ENCODE peak calls at places on chromosomes 3 and 15, in nine cellular contexts. R is astrocyte of the hippocampus; A is GM19239; D is fibroblast of lung; Q is central memory CD8-positive, alpha-beta T cell; B is activated CD4-positive, alpha-beta T cell treated with anti-CD3 and anti-CD28 coated beads for 24 hours; M is NCI-H774; J is IMR-90; P is kidney glomerular epithelial cell. K is an unnamed sample.

GRCh38 chr3:87673132-87673531 is 385.7 kb downstream of the CGGBP1 start:
- DNase-seq in B (no peak), Q (no peak), M (no peak), J (no peak), R (no peak), P (no peak), A (no peak), D (no peak), K (no peak)

GRCh38 chr15:73593278-73594074 is 39.7 kb downstream of the NPTN start:
- DNase-seq in J (peak), M (no peak), P (no peak), R (peak), B (no peak), D (peak), A (no peak), Q (no peak), K (no peak)

GRCh38 chr15:90902996-90903732 is at the start of gene MAN2A2:
- DNase-seq in D (peak), J (peak), B (peak), A (peak), R (peak), P (peak), M (peak), Q (peak), K (peak)

GRCh38 chr3:175246766-175247165 is 387.6 kb downstream of the NAALADL2 start:
- DNase-seq in M (no peak), D (no peak), B (no peak), J (peak), A (no peak), P (no peak), Q (no peak), R (no peak), K (no peak)

GRCh38 chr15:100863406-100864198 is 16.0 kb upstream of the ALDH1A3 start:
- DNase-seq in R (peak), A (no peak), B (no peak), M (no peak), P (no peak), J (peak), Q (no peak), D (peak), K (no peak)

GRCh38 chr3:45343947-45344346 is 44.4 kb upstream of the LARS2 start:
- DNase-seq in J (peak), P (no peak), Q (no peak), A (peak), B (no peak), M (no peak), D (peak), R (no peak), K (no peak)

GRCh38 chr15:35293353-35294130 is 208.4 kb upstream of the NANOGP8 start:
- DNase-seq in R (peak), B (no peak), J (peak), P (peak), A (no peak), Q (no peak), M (no peak), D (peak), K (no peak)

GRCh38 chr15:101709466-101709865 is 14.8 kb downstream of the TARS3 start:
- DNase-seq in J (no peak), P (no peak), Q (no peak), B (no peak), R (no peak), D (no peak), A (no peak), M (no peak), K (no peak)

GRCh38 chr3:39808467-39809180 is 785 bp upstream of the MYRIP start:
- DNase-seq in Q (no peak), R (peak), J (no peak), B (no peak), D (no peak), P (no peak), A (no peak), M (no peak), K (peak)

GRCh38 chr3:111072016-111072891 is 638 bp downstream of the NECTIN3 start:
- DNase-seq in M (no peak), R (peak), B (no peak), P (no peak), A (no peak), J (peak), Q (no peak), D (peak), K (peak)

GRCh38 chr15:64642875-64643274 is 132.5 kb downstream of the RBPMS2 start:
- DNase-seq in D (no peak), P (no peak), J (no peak), A (no peak), B (no peak), R (no peak), Q (no peak), M (no peak), K (no peak)

GRCh38 chr3:49415931-49416601 is 3.8 kb downstream of the TCTA start:
- DNase-seq in A (peak), P (no peak), Q (peak), J (no peak), B (no peak), D (no peak), M (no peak), R (no peak), K (no peak)

GRCh38 chr15:52295421-52295991 is at the start of gene MYO5C:
- DNase-seq in J (no peak), A (no peak), B (no peak), P (peak), Q (no peak), M (peak), R (peak), D (no peak), K (peak)

GRCh38 chr3:132268956-132269355 is 48.3 kb upstream of the ACP3 start:
- DNase-seq in B (no peak), J (peak), M (no peak), D (peak), R (peak), Q (no peak), A (no peak), P (peak), K (no peak)

GRCh38 chr3:14200276-14200675 is 21.7 kb downstream of the LSM3 start:
- DNase-seq in P (no peak), Q (no peak), R (no peak), M (no peak), D (no peak), B (no peak), A (no peak), J (peak), K (no peak)

GRCh38 chr3:172787746-172788145 is 37.2 kb downstream of the ECT2 start:
- DNase-seq in B (no peak), M (no peak), R (peak), Q (no peak), J (peak), A (no peak), P (no peak), D (peak), K (no peak)

GRCh38 chr3:48426401-48426909 is 3.4 kb downstream of the PLXNB1 start:
- DNase-seq in R (peak), D (no peak), M (no peak), Q (no peak), B (no peak), J (no peak), P (no peak), A (no peak), K (no peak)

GRCh38 chr3:65005481-65005880 is 317.7 kb upstream of the ADAMTS9 start:
- DNase-seq in Q (no peak), M (no peak), P (no peak), A (no peak), J (peak), R (peak), B (no peak), D (peak), K (no peak)